ENCODE peak calls at places on chromosomes 16 and 17, in eight cellular contexts. One of them, this sample, is unnamed.

GRCh38 chr17:40340327-40340726 is 24.2 kb downstream of the GJD3 start:
- DNase-seq in GM04503: no peak
- DNase-seq in Kasumi-1: no peak
- DNase-seq in PC-3: no peak
- DNase-seq in memory B cell: no peak
- DNase-seq in dorsolateral prefrontal cortex: no peak
- DNase-seq in Right ventricle myocardium superior: no peak
- DNase-seq in neural progenitor cell: no peak
- DNase-seq in this sample: no peak

GRCh38 chr16:13958438-13958837 is 38.5 kb downstream of the ERCC4 start:
- DNase-seq in GM04503: no peak
- DNase-seq in Kasumi-1: no peak
- DNase-seq in PC-3: no peak
- DNase-seq in memory B cell: no peak
- DNase-seq in dorsolateral prefrontal cortex: no peak
- DNase-seq in Right ventricle myocardium superior: no peak
- DNase-seq in neural progenitor cell: no peak
- DNase-seq in this sample: no peak

GRCh38 chr16:57534337-57534880 is 2.0 kb downstream of the CCDC102A start:
- DNase-seq in GM04503: no peak
- DNase-seq in Kasumi-1: no peak
- DNase-seq in PC-3: no peak
- DNase-seq in memory B cell: no peak
- DNase-seq in dorsolateral prefrontal cortex: peak
- DNase-seq in Right ventricle myocardium superior: no peak
- DNase-seq in neural progenitor cell: no peak
- DNase-seq in this sample: peak

GRCh38 chr16:57946181-57946801 is 24.6 kb downstream of the CNGB1 start:
- DNase-seq in GM04503: no peak
- DNase-seq in Kasumi-1: no peak
- DNase-seq in PC-3: no peak
- DNase-seq in memory B cell: no peak
- DNase-seq in dorsolateral prefrontal cortex: no peak
- DNase-seq in Right ventricle myocardium superior: no peak
- DNase-seq in neural progenitor cell: no peak
- DNase-seq in this sample: no peak

GRCh38 chr16:4330277-4330882 is 14.5 kb downstream of the GLIS2 start:
- DNase-seq in GM04503: no peak
- DNase-seq in Kasumi-1: peak
- DNase-seq in PC-3: peak
- DNase-seq in memory B cell: peak
- DNase-seq in dorsolateral prefrontal cortex: peak
- DNase-seq in Right ventricle myocardium superior: peak
- DNase-seq in neural progenitor cell: peak
- DNase-seq in this sample: peak

GRCh38 chr17:17798573-17799255 is 38.1 kb downstream of the SREBF1 start:
- DNase-seq in GM04503: no peak
- DNase-seq in Kasumi-1: no peak
- DNase-seq in PC-3: no peak
- DNase-seq in memory B cell: no peak
- DNase-seq in dorsolateral prefrontal cortex: no peak
- DNase-seq in Right ventricle myocardium superior: no peak
- DNase-seq in neural progenitor cell: no peak
- DNase-seq in this sample: no peak

GRCh38 chr16:5982979-5983378 is 885.4 kb upstream of the EEF2KMT start:
- DNase-seq in GM04503: no peak
- DNase-seq in Kasumi-1: no peak
- DNase-seq in PC-3: no peak
- DNase-seq in memory B cell: no peak
- DNase-seq in dorsolateral prefrontal cortex: no peak
- DNase-seq in Right ventricle myocardium superior: no peak
- DNase-seq in neural progenitor cell: peak
- DNase-seq in this sample: no peak

GRCh38 chr16:56847173-56847948 is 17.6 kb upstream of the SLC12A3 start:
- DNase-seq in GM04503: no peak
- DNase-seq in Kasumi-1: no peak
- DNase-seq in PC-3: no peak
- DNase-seq in memory B cell: no peak
- DNase-seq in dorsolateral prefrontal cortex: peak
- DNase-seq in Right ventricle myocardium superior: no peak
- DNase-seq in neural progenitor cell: no peak
- DNase-seq in this sample: no peak

GRCh38 chr17:33642002-33642401 is 348.9 kb upstream of the ASIC2 start:
- DNase-seq in GM04503: no peak
- DNase-seq in Kasumi-1: no peak
- DNase-seq in PC-3: no peak
- DNase-seq in memory B cell: no peak
- DNase-seq in dorsolateral prefrontal cortex: no peak
- DNase-seq in Right ventricle myocardium superior: no peak
- DNase-seq in neural progenitor cell: no peak
- DNase-seq in this sample: no peak

GRCh38 chr16:69567031-69567680 is 1.4 kb downstream of the NFAT5 start:
- DNase-seq in GM04503: no peak
- DNase-seq in Kasumi-1: peak
- DNase-seq in PC-3: peak
- DNase-seq in memory B cell: peak
- DNase-seq in dorsolateral prefrontal cortex: no peak
- DNase-seq in Right ventricle myocardium superior: no peak
- DNase-seq in neural progenitor cell: no peak
- DNase-seq in this sample: no peak

GRCh38 chr17:28407130-28407973 is 1.3 kb upstream of the SLC46A1 start:
- DNase-seq in GM04503: no peak
- DNase-seq in Kasumi-1: no peak
- DNase-seq in PC-3: no peak
- DNase-seq in memory B cell: no peak
- DNase-seq in dorsolateral prefrontal cortex: no peak
- DNase-seq in Right ventricle myocardium superior: no peak
- DNase-seq in neural progenitor cell: peak
- DNase-seq in this sample: peak

GRCh38 chr17:77555741-77556291 is 402.7 kb upstream of the TNRC6C start:
- DNase-seq in GM04503: no peak
- DNase-seq in Kasumi-1: no peak
- DNase-seq in PC-3: peak
- DNase-seq in memory B cell: no peak
- DNase-seq in dorsolateral prefrontal cortex: peak
- DNase-seq in Right ventricle myocardium superior: no peak
- DNase-seq in neural progenitor cell: peak
- DNase-seq in this sample: peak

GRCh38 chr16:11403920-11404319 is 58.7 kb downstream of the RMI2 start:
- DNase-seq in GM04503: no peak
- DNase-seq in Kasumi-1: no peak
- DNase-seq in PC-3: no peak
- DNase-seq in memory B cell: no peak
- DNase-seq in dorsolateral prefrontal cortex: no peak
- DNase-seq in Right ventricle myocardium superior: no peak
- DNase-seq in neural progenitor cell: no peak
- DNase-seq in this sample: no peak

GRCh38 chr16:19238386-19238785 is 47.1 kb upstream of the CLEC19A start:
- DNase-seq in GM04503: no peak
- DNase-seq in Kasumi-1: no peak
- DNase-seq in PC-3: no peak
- DNase-seq in memory B cell: no peak
- DNase-seq in dorsolateral prefrontal cortex: no peak
- DNase-seq in Right ventricle myocardium superior: no peak
- DNase-seq in neural progenitor cell: no peak
- DNase-seq in this sample: no peak

GRCh38 chr17:6796017-6796886 is 20.2 kb downstream of the FBXO39 start:
- DNase-seq in GM04503: no peak
- DNase-seq in Kasumi-1: no peak
- DNase-seq in PC-3: peak
- DNase-seq in memory B cell: no peak
- DNase-seq in dorsolateral prefrontal cortex: no peak
- DNase-seq in Right ventricle myocardium superior: no peak
- DNase-seq in neural progenitor cell: no peak
- DNase-seq in this sample: no peak

GRCh38 chr17:79837888-79838540 is 1.2 kb downstream of the CBX4 start:
- DNase-seq in GM04503: no peak
- DNase-seq in Kasumi-1: peak
- DNase-seq in PC-3: no peak
- DNase-seq in memory B cell: peak
- DNase-seq in dorsolateral prefrontal cortex: no peak
- DNase-seq in Right ventricle myocardium superior: no peak
- DNase-seq in neural progenitor cell: peak
- DNase-seq in this sample: no peak

GRCh38 chr17:74749262-74750038 is 1.0 kb downstream of the NHERF1 start:
- DNase-seq in GM04503: no peak
- DNase-seq in Kasumi-1: peak
- DNase-seq in PC-3: peak
- DNase-seq in memory B cell: no peak
- DNase-seq in dorsolateral prefrontal cortex: no peak
- DNase-seq in Right ventricle myocardium superior: peak
- DNase-seq in neural progenitor cell: peak
- DNase-seq in this sample: no peak

GRCh38 chr16:24526701-24527470 is 12.5 kb upstream of the RBBP6 start:
- DNase-seq in GM04503: no peak
- DNase-seq in Kasumi-1: no peak
- DNase-seq in PC-3: peak
- DNase-seq in memory B cell: no peak
- DNase-seq in dorsolateral prefrontal cortex: no peak
- DNase-seq in Right ventricle myocardium superior: no peak
- DNase-seq in neural progenitor cell: no peak
- DNase-seq in this sample: no peak

GRCh38 chr17:77494664-77495435 is 354.1 kb downstream of the SEC14L1 start:
- DNase-seq in GM04503: no peak
- DNase-seq in Kasumi-1: peak
- DNase-seq in PC-3: peak
- DNase-seq in memory B cell: peak
- DNase-seq in dorsolateral prefrontal cortex: peak
- DNase-seq in Right ventricle myocardium superior: peak
- DNase-seq in neural progenitor cell: peak
- DNase-seq in this sample: peak

GRCh38 chr17:18379246-18380146 is 1.9 kb downstream of the EVPLL start:
- DNase-seq in GM04503: no peak
- DNase-seq in Kasumi-1: no peak
- DNase-seq in PC-3: peak
- DNase-seq in memory B cell: no peak
- DNase-seq in dorsolateral prefrontal cortex: no peak
- DNase-seq in Right ventricle myocardium superior: no peak
- DNase-seq in neural progenitor cell: no peak
- DNase-seq in this sample: no peak

GRCh38 chr16:77898671-77899211 is 110.4 kb downstream of the VAT1L start:
- DNase-seq in GM04503: peak
- DNase-seq in Kasumi-1: no peak
- DNase-seq in PC-3: no peak
- DNase-seq in memory B cell: no peak
- DNase-seq in dorsolateral prefrontal cortex: no peak
- DNase-seq in Right ventricle myocardium superior: no peak
- DNase-seq in neural progenitor cell: no peak
- DNase-seq in this sample: no peak

GRCh38 chr17:6170349-6170748 is 100.2 kb downstream of the WSCD1 start:
- DNase-seq in GM04503: no peak
- DNase-seq in Kasumi-1: no peak
- DNase-seq in PC-3: no peak
- DNase-seq in memory B cell: no peak
- DNase-seq in dorsolateral prefrontal cortex: no peak
- DNase-seq in Right ventricle myocardium superior: no peak
- DNase-seq in neural progenitor cell: no peak
- DNase-seq in this sample: no peak

GRCh38 chr16:9526791-9527190 is 435.3 kb downstream of the HAPSTR1 start:
- DNase-seq in GM04503: no peak
- DNase-seq in Kasumi-1: no peak
- DNase-seq in PC-3: no peak
- DNase-seq in memory B cell: no peak
- DNase-seq in dorsolateral prefrontal cortex: no peak
- DNase-seq in Right ventricle myocardium superior: no peak
- DNase-seq in neural progenitor cell: no peak
- DNase-seq in this sample: no peak

GRCh38 chr17:55161935-55162555 is 102.7 kb upstream of the HLF start:
- DNase-seq in GM04503: peak
- DNase-seq in Kasumi-1: no peak
- DNase-seq in PC-3: peak
- DNase-seq in memory B cell: no peak
- DNase-seq in dorsolateral prefrontal cortex: no peak
- DNase-seq in Right ventricle myocardium superior: no peak
- DNase-seq in neural progenitor cell: no peak
- DNase-seq in this sample: no peak

GRCh38 chr17:73325527-73325842 is 13.7 kb upstream of the CDC42EP4 start:
- DNase-seq in GM04503: peak
- DNase-seq in Kasumi-1: peak
- DNase-seq in PC-3: no peak
- DNase-seq in memory B cell: no peak
- DNase-seq in dorsolateral prefrontal cortex: no peak
- DNase-seq in Right ventricle myocardium superior: peak
- DNase-seq in neural progenitor cell: no peak
- DNase-seq in this sample: no peak

GRCh38 chr16:1612320-1613111 is at the start of gene CRAMP1:
- DNase-seq in GM04503: no peak
- DNase-seq in Kasumi-1: peak
- DNase-seq in PC-3: no peak
- DNase-seq in memory B cell: peak
- DNase-seq in dorsolateral prefrontal cortex: no peak
- DNase-seq in Right ventricle myocardium superior: no peak
- DNase-seq in neural progenitor cell: peak
- DNase-seq in this sample: no peak

GRCh38 chr16:76287466-76287865 is 10.3 kb downstream of the CNTNAP4 start:
- DNase-seq in GM04503: no peak
- DNase-seq in Kasumi-1: no peak
- DNase-seq in PC-3: no peak
- DNase-seq in memory B cell: no peak
- DNase-seq in dorsolateral prefrontal cortex: no peak
- DNase-seq in Right ventricle myocardium superior: no peak
- DNase-seq in neural progenitor cell: no peak
- DNase-seq in this sample: no peak

GRCh38 chr16:66569827-66570405 is 3.7 kb downstream of the CMTM1 start:
- DNase-seq in GM04503: no peak
- DNase-seq in Kasumi-1: no peak
- DNase-seq in PC-3: peak
- DNase-seq in memory B cell: no peak
- DNase-seq in dorsolateral prefrontal cortex: no peak
- DNase-seq in Right ventricle myocardium superior: no peak
- DNase-seq in neural progenitor cell: no peak
- DNase-seq in this sample: no peak